ENCODE peak calls at places on chromosomes 16 and 17, in six cellular contexts. Y is body of pancreas; F is epithelial cell of esophagus; I is MM.1S; V is CD8-positive, alpha-beta T cell; C is endodermal cell. N is an unnamed sample.

GRCh38 chr17:9183297-9183696 is 162.0 kb downstream of the NTN1 start:
- DNase-seq in Y (no peak), F (no peak), I (no peak), V (no peak), C (no peak), N (no peak)

GRCh38 chr17:80385046-80385445 is 29.9 kb upstream of the ENDOV start:
- DNase-seq in Y (no peak), F (no peak), I (no peak), V (no peak), C (no peak), N (no peak)

GRCh38 chr16:3149630-3150345 is 15.0 kb downstream of the ZNF213 start:
- DNase-seq in Y (peak), F (peak), I (no peak), V (peak), C (peak), N (peak)

GRCh38 chr16:3091551-3091950 is 7.5 kb downstream of the ZSCAN10 start:
- DNase-seq in Y (no peak), F (no peak), I (no peak), V (no peak), C (no peak), N (no peak)

GRCh38 chr17:37570527-37571093 is 38.6 kb downstream of the SYNRG start:
- DNase-seq in Y (peak), F (peak), I (peak), V (peak), C (peak), N (peak)

GRCh38 chr17:74770498-74771318 is 5.4 kb downstream of the NAT9 start:
- DNase-seq in Y (peak), F (peak), I (peak), V (peak), C (peak), N (peak)

GRCh38 chr16:2303923-2304322 is 36.0 kb upstream of the RNPS1 start:
- DNase-seq in Y (no peak), F (no peak), I (no peak), V (no peak), C (no peak), N (no peak)

GRCh38 chr17:50094243-50094752 is 853 bp upstream of the PDK2 start:
- DNase-seq in Y (peak), F (peak), I (peak), V (peak), C (peak), N (peak)

GRCh38 chr17:6756425-6757012 is 673 bp downstream of the XAF1 start:
- DNase-seq in Y (no peak), F (no peak), I (no peak), V (no peak), C (no peak), N (no peak)

DNA sequence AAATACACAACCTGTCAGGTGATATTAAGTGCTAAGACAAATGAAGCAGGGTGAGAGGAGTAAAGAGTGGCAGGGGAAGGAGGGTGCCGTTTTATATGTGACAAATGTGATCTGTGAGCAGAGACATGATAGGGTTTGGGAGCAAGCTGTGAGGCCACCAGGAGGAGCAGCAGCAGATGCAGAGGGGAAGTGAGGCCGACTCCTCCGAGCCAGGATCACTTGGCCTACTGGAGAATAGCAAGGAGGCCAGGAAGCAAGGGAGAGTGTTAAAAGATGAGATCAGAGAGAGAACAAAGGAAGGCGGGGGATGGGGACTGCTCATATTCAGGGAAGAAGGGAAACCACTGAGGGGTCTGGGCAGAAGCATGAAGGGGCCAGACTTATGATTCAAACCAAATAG is 129.4 kb downstream of the TANGO6 start:
- DNase-seq in Y (no peak), F (peak), I (no peak), V (no peak), C (peak), N (peak)
- TF ChIP-seq CTCF in Y (no peak), F (peak), I (no peak), V (no peak), C (peak), N (peak)

GRCh38 chr16:876523-877241 is 76.1 kb upstream of the GNG13 start:
- DNase-seq in Y (no peak), F (no peak), I (no peak), V (no peak), C (no peak), N (no peak)
- H3K4me3 ChIP-seq in Y (no peak), F (no peak), I (no peak), V (no peak), C (no peak), N (no peak)

GRCh38 chr17:79203016-79203415 is 128.4 kb downstream of the ENGASE start:
- DNase-seq in Y (no peak), F (no peak), I (no peak), V (no peak), C (peak), N (no peak)
- TF ChIP-seq CTCF in Y (no peak), F (no peak), I (peak), V (no peak), C (peak), N (no peak)

GRCh38 chr17:19405114-19405513 is 5.9 kb upstream of the RNF112 start:
- DNase-seq in Y (no peak), F (no peak), I (no peak), V (no peak), C (no peak), N (no peak)
- H3K4me3 ChIP-seq in Y (no peak), F (no peak), I (no peak), V (no peak), C (no peak), N (no peak)

GRCh38 chr16:31869511-31870201 is 4.0 kb upstream of the ZNF267 start:
- DNase-seq in Y (no peak), F (peak), I (peak), V (peak), C (no peak), N (peak)

GRCh38 chr16:31868164-31868563 is 5.4 kb upstream of the ZNF267 start:
- DNase-seq in Y (no peak), F (no peak), I (no peak), V (no peak), C (no peak), N (no peak)

GRCh38 chr16:31870809-31871208 is 2.8 kb upstream of the ZNF267 start:
- DNase-seq in Y (no peak), F (no peak), I (no peak), V (no peak), C (no peak), N (no peak)

GRCh38 chr16:31871510-31871909 is 2.1 kb upstream of the ZNF267 start:
- DNase-seq in Y (no peak), F (no peak), I (no peak), V (no peak), C (no peak), N (no peak)

DNA sequence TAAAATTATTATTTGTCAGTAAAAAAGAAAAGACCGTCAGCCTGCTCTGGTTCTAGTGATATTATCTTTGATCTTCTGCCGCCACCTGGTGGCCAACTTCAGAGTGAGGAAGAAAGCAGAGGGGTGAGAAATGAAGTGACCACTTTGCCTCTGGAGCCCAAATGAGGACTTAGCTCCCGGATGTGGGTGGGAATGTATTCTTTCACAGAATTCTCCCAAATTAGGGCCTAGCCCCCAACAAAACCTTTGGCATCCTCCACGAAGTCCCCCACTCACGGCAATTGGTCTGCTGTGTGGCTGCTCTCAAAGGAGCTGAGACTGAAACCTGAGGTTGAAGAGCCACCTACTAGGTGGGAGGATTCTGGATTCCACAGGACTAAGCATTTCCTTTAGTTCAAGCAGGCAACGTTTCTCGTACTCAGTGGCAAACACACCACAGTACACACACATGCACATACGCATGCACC is 4.9 kb upstream of the ZNF267 start:
- DNase-seq in Y (peak), F (peak), I (peak), V (peak), C (peak), N (peak)
- TF ChIP-seq CTCF in Y (peak), F (peak), I (peak), V (peak), C (peak), N (peak)

DNA sequence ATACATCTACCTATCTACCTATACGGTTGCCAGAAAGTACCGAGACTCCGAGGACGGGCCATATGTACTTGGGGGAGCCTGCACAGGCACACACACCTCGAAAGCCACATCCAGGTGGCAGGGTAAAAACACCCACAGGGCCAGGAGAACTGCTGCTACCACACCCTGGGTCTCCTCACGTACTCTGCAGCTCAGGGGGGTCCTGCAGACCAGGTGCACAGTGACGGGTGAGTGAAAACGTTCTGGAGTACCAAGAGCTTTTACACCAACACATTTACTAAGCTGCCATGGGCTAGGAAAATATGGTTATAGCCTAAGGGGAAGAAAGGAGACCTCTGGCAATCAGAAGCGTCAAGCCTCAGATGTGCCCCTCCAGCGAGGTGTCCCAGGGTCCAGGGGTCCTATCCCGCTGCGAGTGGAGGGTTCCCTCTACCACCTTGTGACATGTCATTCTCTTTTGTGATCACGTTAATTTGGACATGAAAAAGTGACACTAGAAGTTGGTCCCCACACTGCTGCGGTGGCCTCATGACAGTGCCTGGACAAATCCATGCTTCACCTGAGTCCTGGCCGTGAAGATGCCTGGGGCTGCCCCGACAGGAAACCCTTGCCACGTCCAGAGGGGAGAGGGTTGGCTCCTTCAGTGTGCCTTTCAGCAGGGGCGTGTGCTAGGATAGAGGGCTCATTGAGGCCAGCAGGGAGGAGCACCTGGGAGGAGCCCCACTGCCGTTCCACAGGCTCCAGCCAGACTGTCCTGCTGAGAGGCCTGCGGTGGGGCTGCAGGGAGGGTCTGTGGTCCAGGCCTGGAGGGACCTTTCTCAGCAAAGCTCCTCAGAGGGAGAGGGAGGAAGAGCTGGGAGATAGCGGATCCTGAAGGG is 1.8 kb downstream of the CANT1 start:
- DNase-seq in Y (no peak), F (no peak), I (no peak), V (no peak), C (peak), N (no peak)
- H3K4me3 ChIP-seq in Y (no peak), F (no peak), I (no peak), V (no peak), C (peak), N (no peak)

GRCh38 chr17:45784583-45785372 is 658 bp downstream of the CRHR1 start:
- DNase-seq in Y (peak), F (peak), I (no peak), V (peak), C (peak), N (peak)
- TF ChIP-seq CTCF in Y (no peak), F (no peak), I (no peak), V (no peak), C (peak), N (no peak)

GRCh38 chr17:76549215-76549518 is 9.3 kb downstream of the PRCD start:
- DNase-seq in Y (no peak), F (no peak), I (no peak), V (no peak), C (no peak), N (no peak)
- H3K4me3 ChIP-seq in Y (no peak), F (peak), I (no peak), V (no peak), C (no peak), N (no peak)

DNA sequence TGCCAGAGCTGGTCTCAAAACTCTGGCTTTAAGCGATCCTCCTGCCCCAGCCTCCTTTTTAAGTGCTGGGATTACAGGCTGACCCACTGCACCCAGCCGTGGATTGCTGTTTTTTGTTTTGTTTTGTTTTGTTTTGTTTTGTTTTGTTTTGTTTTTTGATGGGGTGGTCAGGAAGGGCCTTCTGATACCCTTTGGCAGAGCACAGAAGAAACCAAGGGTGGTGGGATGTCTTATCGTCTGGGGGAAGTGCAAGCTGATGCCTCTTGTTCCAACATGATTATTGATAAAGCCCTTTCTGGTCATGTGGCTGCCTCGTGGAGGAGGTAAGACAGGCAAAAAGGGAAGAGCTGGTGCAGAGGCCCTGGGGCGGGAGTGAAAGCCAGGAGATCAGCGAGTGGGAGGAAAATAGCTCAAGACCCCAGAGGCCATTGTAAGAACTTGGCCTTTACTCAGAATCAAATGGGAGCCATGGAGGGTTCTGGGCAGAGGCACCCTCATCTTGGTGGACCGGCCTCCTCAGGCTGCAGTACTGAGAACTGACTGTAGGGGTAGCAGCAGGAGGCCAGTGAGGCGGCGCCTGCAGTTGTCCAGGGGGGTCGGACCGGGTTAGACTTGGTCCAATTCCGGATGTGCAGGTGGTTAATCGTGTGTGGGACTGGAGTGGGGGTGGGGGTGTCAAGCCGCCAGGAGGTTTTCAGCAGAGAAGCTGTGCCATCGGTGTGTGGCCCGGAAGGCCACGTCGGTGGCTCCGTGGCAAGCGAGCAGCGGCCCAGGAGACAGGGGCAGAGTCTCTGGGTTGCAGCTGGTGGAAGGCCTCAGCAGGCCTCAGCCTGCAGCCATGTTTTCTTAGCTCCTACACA is 84.4 kb upstream of the GSE1 start:
- DNase-seq in Y (no peak), F (no peak), I (no peak), V (peak), C (no peak), N (no peak)
- TF ChIP-seq CTCF in Y (no peak), F (peak), I (peak), V (peak), C (peak), N (peak)

N was measured in cardiac fibroblast.